ENCODE peak calls at places on chromosome 12, in ten cellular contexts. One of them, this sample, is unnamed.

GRCh38 chr12:96103067-96103650 is 67.8 kb upstream of the LTA4H start:
- DNase-seq in DMS 273 treated with DMSO at 0.1 percent for 48 hours: no peak
- DNase-seq in mucosa of gallbladder: no peak
- DNase-seq in CD4-positive, alpha-beta memory T cell: no peak
- DNase-seq in psoas muscle: no peak
- DNase-seq in NT2/D1: no peak
- DNase-seq in fibroblast of lung: no peak
- DNase-seq in astrocyte of the spinal cord: no peak
- DNase-seq in SK-N-DZ: no peak
- DNase-seq in activated T-cell treated with anti-CD3 and anti-CD28 coated beads, Interleukin-2, amount 50 U/mL, for 4 hours: no peak
- DNase-seq in this sample: no peak

GRCh38 chr12:71900091-71900490 is 38.6 kb upstream of the TPH2 start:
- DNase-seq in fibroblast of lung: peak; percentile 26
- DNase-seq in activated T-cell treated with anti-CD3 and anti-CD28 coated beads, Interleukin-2, amount 50 U/mL, for 4 hours: no peak
- DNase-seq in mucosa of gallbladder: no peak
- DNase-seq in astrocyte of the spinal cord: peak; percentile 18
- DNase-seq in DMS 273 treated with DMSO at 0.1 percent for 48 hours: no peak
- DNase-seq in NT2/D1: no peak
- DNase-seq in psoas muscle: no peak
- DNase-seq in CD4-positive, alpha-beta memory T cell: no peak
- DNase-seq in SK-N-DZ: no peak
- DNase-seq in this sample: no peak

GRCh38 chr12:103800252-103800771 is 40.7 kb downstream of the NT5DC3 start:
- DNase-seq in astrocyte of the spinal cord: peak; percentile 88
- DNase-seq in psoas muscle: peak; percentile 61
- DNase-seq in DMS 273 treated with DMSO at 0.1 percent for 48 hours: peak; percentile 35
- DNase-seq in SK-N-DZ: no peak
- DNase-seq in NT2/D1: no peak
- DNase-seq in mucosa of gallbladder: peak; percentile 86
- DNase-seq in CD4-positive, alpha-beta memory T cell: no peak
- DNase-seq in activated T-cell treated with anti-CD3 and anti-CD28 coated beads, Interleukin-2, amount 50 U/mL, for 4 hours: no peak
- DNase-seq in fibroblast of lung: peak; percentile 89
- DNase-seq in this sample: no peak

GRCh38 chr12:132558861-132559623 is 51.3 kb downstream of the LRCOL1 start:
- DNase-seq in psoas muscle: no peak
- DNase-seq in DMS 273 treated with DMSO at 0.1 percent for 48 hours: no peak
- DNase-seq in mucosa of gallbladder: no peak
- DNase-seq in fibroblast of lung: no peak
- DNase-seq in SK-N-DZ: no peak
- DNase-seq in NT2/D1: no peak
- DNase-seq in astrocyte of the spinal cord: no peak
- DNase-seq in CD4-positive, alpha-beta memory T cell: peak; percentile 16
- DNase-seq in activated T-cell treated with anti-CD3 and anti-CD28 coated beads, Interleukin-2, amount 50 U/mL, for 4 hours: no peak
- DNase-seq in this sample: no peak

GRCh38 chr12:103671367-103671766 is 84.3 kb downstream of the STAB2 start:
- DNase-seq in activated T-cell treated with anti-CD3 and anti-CD28 coated beads, Interleukin-2, amount 50 U/mL, for 4 hours: no peak
- DNase-seq in psoas muscle: no peak
- DNase-seq in mucosa of gallbladder: no peak
- DNase-seq in fibroblast of lung: no peak
- DNase-seq in CD4-positive, alpha-beta memory T cell: no peak
- DNase-seq in NT2/D1: no peak
- DNase-seq in SK-N-DZ: no peak
- DNase-seq in DMS 273 treated with DMSO at 0.1 percent for 48 hours: no peak
- DNase-seq in astrocyte of the spinal cord: no peak
- DNase-seq in this sample: no peak

GRCh38 chr12:44804068-44804467 is 72.0 kb downstream of the NELL2 start:
- DNase-seq in fibroblast of lung: no peak
- DNase-seq in activated T-cell treated with anti-CD3 and anti-CD28 coated beads, Interleukin-2, amount 50 U/mL, for 4 hours: no peak
- DNase-seq in CD4-positive, alpha-beta memory T cell: no peak
- DNase-seq in SK-N-DZ: no peak
- DNase-seq in NT2/D1: no peak
- DNase-seq in psoas muscle: no peak
- DNase-seq in DMS 273 treated with DMSO at 0.1 percent for 48 hours: no peak
- DNase-seq in astrocyte of the spinal cord: no peak
- DNase-seq in mucosa of gallbladder: no peak
- DNase-seq in this sample: no peak

GRCh38 chr12:45878630-45879255 is 111.6 kb downstream of the SCAF11 start:
- DNase-seq in mucosa of gallbladder: no peak
- DNase-seq in psoas muscle: no peak
- DNase-seq in SK-N-DZ: no peak
- DNase-seq in astrocyte of the spinal cord: no peak
- DNase-seq in CD4-positive, alpha-beta memory T cell: peak; percentile 27
- DNase-seq in fibroblast of lung: no peak
- DNase-seq in NT2/D1: no peak
- DNase-seq in DMS 273 treated with DMSO at 0.1 percent for 48 hours: no peak
- DNase-seq in activated T-cell treated with anti-CD3 and anti-CD28 coated beads, Interleukin-2, amount 50 U/mL, for 4 hours: no peak
- DNase-seq in this sample: no peak

GRCh38 chr12:14955876-14956811 is 5.3 kb downstream of the ARHGDIB start:
- DNase-seq in NT2/D1: no peak
- DNase-seq in astrocyte of the spinal cord: no peak
- DNase-seq in mucosa of gallbladder: no peak
- DNase-seq in SK-N-DZ: no peak
- DNase-seq in fibroblast of lung: no peak
- DNase-seq in CD4-positive, alpha-beta memory T cell: no peak
- DNase-seq in psoas muscle: no peak
- DNase-seq in DMS 273 treated with DMSO at 0.1 percent for 48 hours: no peak
- DNase-seq in activated T-cell treated with anti-CD3 and anti-CD28 coated beads, Interleukin-2, amount 50 U/mL, for 4 hours: no peak
- DNase-seq in this sample: no peak

GRCh38 chr12:80864046-80864735 is 73.5 kb downstream of the LIN7A start:
- DNase-seq in NT2/D1: no peak
- DNase-seq in SK-N-DZ: no peak
- DNase-seq in DMS 273 treated with DMSO at 0.1 percent for 48 hours: no peak
- DNase-seq in astrocyte of the spinal cord: no peak
- DNase-seq in fibroblast of lung: peak; percentile 36
- DNase-seq in psoas muscle: no peak
- DNase-seq in activated T-cell treated with anti-CD3 and anti-CD28 coated beads, Interleukin-2, amount 50 U/mL, for 4 hours: no peak
- DNase-seq in CD4-positive, alpha-beta memory T cell: no peak
- DNase-seq in mucosa of gallbladder: no peak
- DNase-seq in this sample: no peak

GRCh38 chr12:26058308-26058707 is 66.5 kb downstream of the BHLHE41 start:
- DNase-seq in astrocyte of the spinal cord: no peak
- DNase-seq in activated T-cell treated with anti-CD3 and anti-CD28 coated beads, Interleukin-2, amount 50 U/mL, for 4 hours: no peak
- DNase-seq in CD4-positive, alpha-beta memory T cell: no peak
- DNase-seq in SK-N-DZ: no peak
- DNase-seq in psoas muscle: no peak
- DNase-seq in DMS 273 treated with DMSO at 0.1 percent for 48 hours: no peak
- DNase-seq in NT2/D1: peak; percentile 20
- DNase-seq in fibroblast of lung: no peak
- DNase-seq in mucosa of gallbladder: no peak
- DNase-seq in this sample: no peak

GRCh38 chr12:52370906-52371608 is 3.8 kb upstream of the KRT85 start:
- DNase-seq in NT2/D1: no peak
- DNase-seq in psoas muscle: peak; percentile 62
- DNase-seq in mucosa of gallbladder: peak; percentile 72
- DNase-seq in fibroblast of lung: peak; percentile 72
- DNase-seq in CD4-positive, alpha-beta memory T cell: no peak
- DNase-seq in DMS 273 treated with DMSO at 0.1 percent for 48 hours: no peak
- DNase-seq in astrocyte of the spinal cord: no peak
- DNase-seq in SK-N-DZ: no peak
- DNase-seq in activated T-cell treated with anti-CD3 and anti-CD28 coated beads, Interleukin-2, amount 50 U/mL, for 4 hours: no peak
- DNase-seq in this sample: no peak

GRCh38 chr12:76272292-76272691 is 75.9 kb downstream of the BBS10 start:
- DNase-seq in astrocyte of the spinal cord: no peak
- DNase-seq in DMS 273 treated with DMSO at 0.1 percent for 48 hours: no peak
- DNase-seq in NT2/D1: no peak
- DNase-seq in mucosa of gallbladder: no peak
- DNase-seq in fibroblast of lung: no peak
- DNase-seq in SK-N-DZ: no peak
- DNase-seq in psoas muscle: no peak
- DNase-seq in activated T-cell treated with anti-CD3 and anti-CD28 coated beads, Interleukin-2, amount 50 U/mL, for 4 hours: no peak
- DNase-seq in CD4-positive, alpha-beta memory T cell: no peak
- DNase-seq in this sample: no peak

GRCh38 chr12:19461986-19462385 is 22.7 kb downstream of the AEBP2 start:
- DNase-seq in DMS 273 treated with DMSO at 0.1 percent for 48 hours: no peak
- DNase-seq in fibroblast of lung: no peak
- DNase-seq in astrocyte of the spinal cord: no peak
- DNase-seq in NT2/D1: no peak
- DNase-seq in psoas muscle: no peak
- DNase-seq in mucosa of gallbladder: no peak
- DNase-seq in CD4-positive, alpha-beta memory T cell: no peak
- DNase-seq in SK-N-DZ: no peak
- DNase-seq in activated T-cell treated with anti-CD3 and anti-CD28 coated beads, Interleukin-2, amount 50 U/mL, for 4 hours: peak; percentile 27
- DNase-seq in this sample: no peak

GRCh38 chr12:113439606-113440030 is 17.4 kb downstream of the SDSL start:
- DNase-seq in activated T-cell treated with anti-CD3 and anti-CD28 coated beads, Interleukin-2, amount 50 U/mL, for 4 hours: no peak
- DNase-seq in SK-N-DZ: peak; percentile 68
- DNase-seq in astrocyte of the spinal cord: peak; percentile 27
- DNase-seq in mucosa of gallbladder: no peak
- DNase-seq in psoas muscle: no peak
- DNase-seq in CD4-positive, alpha-beta memory T cell: no peak
- DNase-seq in DMS 273 treated with DMSO at 0.1 percent for 48 hours: no peak
- DNase-seq in NT2/D1: peak; percentile 78
- DNase-seq in fibroblast of lung: peak; percentile 35
- DNase-seq in this sample: no peak

GRCh38 chr12:112891093-112892024 is 15.4 kb upstream of the OAS1 start:
- DNase-seq in fibroblast of lung: no peak
- DNase-seq in activated T-cell treated with anti-CD3 and anti-CD28 coated beads, Interleukin-2, amount 50 U/mL, for 4 hours: no peak
- DNase-seq in SK-N-DZ: peak; percentile 14
- DNase-seq in CD4-positive, alpha-beta memory T cell: no peak
- DNase-seq in astrocyte of the spinal cord: no peak
- DNase-seq in DMS 273 treated with DMSO at 0.1 percent for 48 hours: no peak
- DNase-seq in NT2/D1: no peak
- DNase-seq in psoas muscle: peak; percentile 39
- DNase-seq in mucosa of gallbladder: no peak
- DNase-seq in this sample: no peak

This sample was measured in NCI-H526 treated with DMSO at 0.1 percent for 48 hours.